ENCODE peak calls at places on chromosomes 5 and 9, in four cellular contexts. One of them, this sample, is unnamed. For H3K36me3 and H3K27me3, the result is how much of the 10 kb centered on the place peaks cover.

GRCh38 chr9:70425192-70425591 is 10.7 kb upstream of the KLF9 start:
- DNase-seq in tibial artery: no peak
- DNase-seq in CD8-positive, alpha-beta T cell: no peak
- DNase-seq in lower lobe of right lung: no peak
- DNase-seq in this sample: no peak

GRCh38 chr5:56279291-56279690 is 46.2 kb upstream of the ANKRD55 start:
- DNase-seq in tibial artery: no peak
- DNase-seq in CD8-positive, alpha-beta T cell: no peak
- DNase-seq in lower lobe of right lung: no peak
- DNase-seq in this sample: no peak

GRCh38 chr5:96928931-96929708 is 6.8 kb upstream of the LNPEP start:
- DNase-seq in tibial artery: no peak
- DNase-seq in CD8-positive, alpha-beta T cell: no peak
- DNase-seq in lower lobe of right lung: no peak
- DNase-seq in this sample: no peak

GRCh38 chr9:114033397-114034103 is 44.5 kb downstream of the AMBP start:
- DNase-seq in tibial artery: peak
- DNase-seq in CD8-positive, alpha-beta T cell: no peak
- DNase-seq in lower lobe of right lung: no peak
- DNase-seq in this sample: no peak

GRCh38 chr5:119274767-119275130 is 81.1 kb upstream of the TNFAIP8 start:
- DNase-seq in tibial artery: no peak
- DNase-seq in CD8-positive, alpha-beta T cell: no peak
- DNase-seq in lower lobe of right lung: no peak
- DNase-seq in this sample: no peak

GRCh38 chr5:38660194-38660668 is 103.8 kb upstream of the LIFR start:
- DNase-seq in tibial artery: no peak
- DNase-seq in CD8-positive, alpha-beta T cell: no peak
- DNase-seq in lower lobe of right lung: no peak
- DNase-seq in this sample: no peak

GRCh38 chr5:1448511-1449011 is 3.3 kb upstream of the SLC6A3 start:
- DNase-seq in tibial artery: peak
- DNase-seq in CD8-positive, alpha-beta T cell: no peak
- DNase-seq in lower lobe of right lung: no peak
- DNase-seq in this sample: no peak

GRCh38 chr5:17694401-17694800 is 60.1 kb downstream of the TAF11L14 start:
- DNase-seq in tibial artery: no peak
- DNase-seq in CD8-positive, alpha-beta T cell: no peak
- DNase-seq in lower lobe of right lung: no peak
- DNase-seq in this sample: no peak

GRCh38 chr9:15423328-15423985 is 781 bp downstream of the SNAPC3 start:
- DNase-seq in tibial artery: no peak
- DNase-seq in CD8-positive, alpha-beta T cell: no peak
- DNase-seq in lower lobe of right lung: no peak
- DNase-seq in this sample: no peak

GRCh38 chr5:161676109-161676508 is 9.4 kb upstream of the GABRA6 start:
- DNase-seq in tibial artery: no peak
- DNase-seq in CD8-positive, alpha-beta T cell: no peak
- DNase-seq in lower lobe of right lung: no peak
- DNase-seq in this sample: no peak

GRCh38 chr9:17843236-17843635 is 264.4 kb downstream of the SH3GL2 start:
- DNase-seq in tibial artery: no peak
- DNase-seq in CD8-positive, alpha-beta T cell: no peak
- DNase-seq in lower lobe of right lung: no peak
- DNase-seq in this sample: no peak

GRCh38 chr5:33736510-33736909 is 155.3 kb downstream of the ADAMTS12 start:
- DNase-seq in tibial artery: no peak
- DNase-seq in CD8-positive, alpha-beta T cell: no peak
- DNase-seq in lower lobe of right lung: no peak
- DNase-seq in this sample: no peak

GRCh38 chr9:80866576-80867227 is 822.6 kb downstream of the TLE1 start:
- DNase-seq in tibial artery: no peak
- DNase-seq in CD8-positive, alpha-beta T cell: no peak
- DNase-seq in lower lobe of right lung: no peak
- DNase-seq in this sample: no peak

GRCh38 chr9:20040991-20041606 is 252.3 kb upstream of the SLC24A2 start:
- DNase-seq in tibial artery: no peak
- DNase-seq in CD8-positive, alpha-beta T cell: no peak
- DNase-seq in lower lobe of right lung: no peak
- DNase-seq in this sample: no peak

GRCh38 chr5:16726538-16726946 is 109.7 kb upstream of the RETREG1 start:
- DNase-seq in tibial artery: no peak
- DNase-seq in CD8-positive, alpha-beta T cell: no peak
- DNase-seq in lower lobe of right lung: no peak
- DNase-seq in this sample: no peak

GRCh38 chr5:37738057-37738691 is 101.7 kb downstream of the GDNF start:
- DNase-seq in tibial artery: no peak
- DNase-seq in CD8-positive, alpha-beta T cell: no peak
- DNase-seq in lower lobe of right lung: no peak
- DNase-seq in this sample: peak

GRCh38 chr5:90866333-90866732 is 307.7 kb downstream of the ADGRV1 start:
- DNase-seq in tibial artery: no peak
- DNase-seq in CD8-positive, alpha-beta T cell: no peak
- DNase-seq in lower lobe of right lung: no peak
- DNase-seq in this sample: peak

GRCh38 chr5:171850354-171850947 is 64.8 kb downstream of the SMIM23 start:
- DNase-seq in tibial artery: no peak
- DNase-seq in CD8-positive, alpha-beta T cell: no peak
- DNase-seq in lower lobe of right lung: no peak
- DNase-seq in this sample: no peak

GRCh38 chr5:149567226-149567625 is 14.1 kb upstream of the ARHGEF37 start:
- DNase-seq in tibial artery: no peak
- DNase-seq in CD8-positive, alpha-beta T cell: no peak
- DNase-seq in lower lobe of right lung: no peak
- DNase-seq in this sample: no peak

GRCh38 chr5:112636288-112636731 is 101.4 kb upstream of the APC start:
- DNase-seq in tibial artery: no peak
- DNase-seq in CD8-positive, alpha-beta T cell: no peak
- DNase-seq in lower lobe of right lung: no peak
- DNase-seq in this sample: no peak

GRCh38 chr9:116471093-116471906 is 215.8 kb upstream of the TRIM32 start:
- DNase-seq in tibial artery: no peak
- DNase-seq in CD8-positive, alpha-beta T cell: no peak
- DNase-seq in lower lobe of right lung: no peak
- DNase-seq in this sample: no peak

GRCh38 chr9:126836216-126836615 is 24.2 kb upstream of the ZBTB34 start:
- DNase-seq in tibial artery: no peak
- DNase-seq in CD8-positive, alpha-beta T cell: no peak
- DNase-seq in lower lobe of right lung: no peak
- DNase-seq in this sample: no peak

GRCh38 chr5:175752826-175753535 is 95.1 kb downstream of the HRH2 start:
- DNase-seq in tibial artery: no peak
- DNase-seq in CD8-positive, alpha-beta T cell: no peak
- DNase-seq in lower lobe of right lung: no peak
- DNase-seq in this sample: no peak

GRCh38 chr9:134054891-134055811 is 12.7 kb downstream of the BRD3 start:
- DNase-seq in tibial artery: peak
- DNase-seq in CD8-positive, alpha-beta T cell: no peak
- DNase-seq in lower lobe of right lung: peak
- DNase-seq in this sample: peak

GRCh38 chr9:77747163-77747562 is 99.0 kb upstream of the GNA14 start:
- DNase-seq in tibial artery: no peak
- DNase-seq in CD8-positive, alpha-beta T cell: no peak
- DNase-seq in lower lobe of right lung: no peak
- DNase-seq in this sample: no peak

GRCh38 chr5:74634611-74635286 is 5.8 kb downstream of the ENC1 start:
- DNase-seq in tibial artery: no peak
- DNase-seq in CD8-positive, alpha-beta T cell: no peak
- DNase-seq in lower lobe of right lung: no peak
- DNase-seq in this sample: no peak

GRCh38 chr5:74633710-74634109 is 6.8 kb downstream of the ENC1 start:
- DNase-seq in tibial artery: no peak
- DNase-seq in CD8-positive, alpha-beta T cell: no peak
- DNase-seq in lower lobe of right lung: no peak
- DNase-seq in this sample: no peak

GRCh38 chr5:74631088-74631960 is 9.2 kb downstream of the ENC1 start:
- DNase-seq in tibial artery: no peak
- DNase-seq in CD8-positive, alpha-beta T cell: no peak
- DNase-seq in lower lobe of right lung: no peak
- DNase-seq in this sample: peak

GRCh38 chr5:74630387-74631087 is 10.0 kb downstream of the ENC1 start:
- DNase-seq in tibial artery: no peak
- DNase-seq in CD8-positive, alpha-beta T cell: peak
- DNase-seq in lower lobe of right lung: no peak
- DNase-seq in this sample: no peak

DNA sequence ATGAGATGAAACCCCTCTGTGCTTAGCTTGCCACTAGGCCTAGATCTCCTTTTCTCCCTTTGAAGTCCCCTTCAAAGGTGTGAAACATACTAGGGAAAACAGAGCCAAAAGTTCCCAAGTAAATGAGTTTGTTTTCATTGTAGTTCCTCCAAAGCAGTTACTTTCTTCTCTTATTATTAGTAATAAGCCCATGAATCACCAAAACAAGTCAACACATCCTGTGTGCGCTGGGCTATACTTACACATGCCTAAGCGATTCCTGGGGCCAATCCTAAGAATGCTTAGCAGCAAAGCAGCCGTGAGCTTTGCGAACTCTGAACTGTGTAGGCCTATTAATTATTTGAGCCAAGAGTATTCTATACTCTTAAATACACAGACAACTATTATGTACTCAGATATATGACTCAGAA is 7.6 kb downstream of the ENC1 start:
- DNase-seq in tibial artery: no peak
- DNase-seq in CD8-positive, alpha-beta T cell: no peak
- DNase-seq in lower lobe of right lung: no peak
- DNase-seq in this sample: peak
- H3K36me3 ChIP-seq in tibial artery: under half
- H3K36me3 ChIP-seq in CD8-positive, alpha-beta T cell: under half
- H3K36me3 ChIP-seq in lower lobe of right lung: half or more
- H3K36me3 ChIP-seq in this sample: under half

GRCh38 chr9:132163457-132163875 is 1.6 kb downstream of the NTNG2 start:
- DNase-seq in tibial artery: no peak
- DNase-seq in CD8-positive, alpha-beta T cell: no peak
- DNase-seq in lower lobe of right lung: no peak
- DNase-seq in this sample: no peak
- H3K4me3 ChIP-seq in tibial artery: peak
- H3K4me3 ChIP-seq in CD8-positive, alpha-beta T cell: peak
- H3K4me3 ChIP-seq in lower lobe of right lung: peak
- H3K4me3 ChIP-seq in this sample: no peak

GRCh38 chr5:88658005-88658404 is 225.0 kb downstream of the MEF2C start:
- DNase-seq in tibial artery: no peak
- DNase-seq in CD8-positive, alpha-beta T cell: no peak
- DNase-seq in lower lobe of right lung: no peak
- DNase-seq in this sample: no peak

GRCh38 chr5:88659529-88660325 is 223.3 kb downstream of the MEF2C start:
- DNase-seq in tibial artery: peak
- DNase-seq in CD8-positive, alpha-beta T cell: no peak
- DNase-seq in lower lobe of right lung: no peak
- DNase-seq in this sample: peak

GRCh38 chr5:88661870-88662207 is 221.1 kb downstream of the MEF2C start:
- DNase-seq in tibial artery: no peak
- DNase-seq in CD8-positive, alpha-beta T cell: no peak
- DNase-seq in lower lobe of right lung: no peak
- DNase-seq in this sample: no peak

GRCh38 chr5:88660947-88661869 is 221.8 kb downstream of the MEF2C start:
- DNase-seq in tibial artery: peak
- DNase-seq in CD8-positive, alpha-beta T cell: no peak
- DNase-seq in lower lobe of right lung: no peak
- DNase-seq in this sample: peak

GRCh38 chr5:88660326-88660946 is 222.5 kb downstream of the MEF2C start:
- DNase-seq in tibial artery: peak
- DNase-seq in CD8-positive, alpha-beta T cell: no peak
- DNase-seq in lower lobe of right lung: no peak
- DNase-seq in this sample: no peak
- H3K27me3 ChIP-seq in tibial artery: half or more
- H3K27me3 ChIP-seq in CD8-positive, alpha-beta T cell: half or more
- H3K27me3 ChIP-seq in lower lobe of right lung: half or more
- H3K27me3 ChIP-seq in this sample: under half

GRCh38 chr5:169801324-169801777 is 164.3 kb downstream of the DOCK2 start:
- DNase-seq in tibial artery: no peak
- DNase-seq in CD8-positive, alpha-beta T cell: no peak
- DNase-seq in lower lobe of right lung: no peak
- DNase-seq in this sample: no peak

GRCh38 chr5:169803077-169803981 is 166.3 kb downstream of the DOCK2 start:
- DNase-seq in tibial artery: no peak
- DNase-seq in CD8-positive, alpha-beta T cell: no peak
- DNase-seq in lower lobe of right lung: no peak
- DNase-seq in this sample: no peak

GRCh38 chr5:169798906-169799660 is 162.0 kb downstream of the DOCK2 start:
- DNase-seq in tibial artery: no peak
- DNase-seq in CD8-positive, alpha-beta T cell: no peak
- DNase-seq in lower lobe of right lung: no peak
- DNase-seq in this sample: no peak

GRCh38 chr5:169804861-169805260 is 167.8 kb downstream of the DOCK2 start:
- DNase-seq in tibial artery: no peak
- DNase-seq in CD8-positive, alpha-beta T cell: no peak
- DNase-seq in lower lobe of right lung: no peak
- DNase-seq in this sample: no peak

DNA sequence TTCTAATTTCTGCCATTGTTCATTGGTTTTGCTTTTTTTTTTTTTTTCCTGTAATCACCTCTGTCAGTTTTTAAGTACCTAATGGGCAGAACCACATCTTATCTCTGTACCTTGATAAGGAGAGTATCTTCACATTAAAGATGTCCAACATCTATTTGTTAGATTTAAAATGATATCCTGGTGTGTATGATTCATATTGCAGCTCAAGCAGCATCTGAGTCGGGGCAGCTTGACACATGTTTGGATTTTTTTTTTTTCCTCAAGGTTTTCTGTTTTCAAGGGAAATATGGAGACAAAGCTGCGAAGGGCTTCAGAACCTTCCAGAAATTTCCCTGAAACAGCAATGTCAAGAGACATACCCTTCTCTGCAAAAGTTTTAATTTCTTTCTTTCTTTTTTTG is 164.7 kb downstream of the DOCK2 start:
- DNase-seq in tibial artery: no peak
- DNase-seq in CD8-positive, alpha-beta T cell: no peak
- DNase-seq in lower lobe of right lung: no peak
- DNase-seq in this sample: no peak
- H3K36me3 ChIP-seq in tibial artery: under half
- H3K36me3 ChIP-seq in CD8-positive, alpha-beta T cell: under half
- H3K36me3 ChIP-seq in lower lobe of right lung: under half
- H3K36me3 ChIP-seq in this sample: under half

DNA sequence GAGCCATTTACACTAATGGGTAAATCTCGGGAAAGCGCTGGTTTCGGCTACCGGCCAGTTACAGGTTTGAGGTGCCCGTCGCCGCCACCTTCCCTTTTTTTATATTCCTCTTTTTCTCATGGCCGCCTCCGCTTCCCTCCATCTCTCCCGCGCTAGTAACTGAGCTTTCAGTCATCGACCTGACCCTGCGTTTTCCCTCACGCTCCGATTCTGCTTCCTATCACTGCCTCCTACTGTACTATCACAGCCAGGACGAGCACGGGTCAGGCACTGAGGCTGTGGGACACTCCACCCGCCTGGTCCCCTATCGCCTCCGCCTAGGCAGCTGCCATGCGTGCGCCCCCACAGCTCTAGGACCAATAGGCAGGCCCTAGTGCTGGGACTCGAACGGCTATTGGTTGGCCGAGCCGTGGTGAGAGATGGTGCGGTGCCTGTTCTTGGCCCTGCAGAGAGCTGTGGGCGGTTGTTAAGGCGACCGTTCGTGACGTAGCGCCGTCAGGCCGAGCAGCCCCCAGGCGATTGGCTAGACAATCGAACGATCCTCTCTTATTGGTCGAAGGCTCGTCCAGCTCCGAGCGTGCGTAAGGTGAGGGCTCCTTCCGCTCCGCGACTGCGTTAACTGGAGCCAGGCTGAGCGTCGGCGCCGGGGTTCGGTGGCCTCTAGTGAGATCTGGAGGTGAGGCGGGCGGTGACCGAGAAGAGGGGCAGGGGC is at the start of gene HMGCR:
- DNase-seq in tibial artery: peak
- DNase-seq in CD8-positive, alpha-beta T cell: peak
- DNase-seq in lower lobe of right lung: peak
- DNase-seq in this sample: peak
- H3K4me3 ChIP-seq in tibial artery: peak
- H3K4me3 ChIP-seq in CD8-positive, alpha-beta T cell: peak
- H3K4me3 ChIP-seq in lower lobe of right lung: peak
- H3K4me3 ChIP-seq in this sample: peak